ENCODE peak calls at places on chromosomes 11 and 22, in eight cellular contexts. G is HS-5, V is NCI-H1930, D is fibroblast of pulmonary artery, Z is activated T-helper 1 cell treated with Interleukin-2 at 50 U/mL for 16 hours, Y is GM12865, U is T-helper 1 cell, N is HEK293T. F is an unnamed sample.

GRCh38 chr11:48109046-48109666 is 107.5 kb upstream of the OR4B1 start:
- DNase-seq in G (peak), V (no peak), D (peak), Z (no peak), Y (peak), U (no peak), N (peak), F (no peak)

GRCh38 chr11:33835143-33835878 is 56.6 kb downstream of the LMO2 start:
- DNase-seq in G (peak), V (no peak), D (peak), Z (no peak), Y (peak), U (no peak), N (no peak), F (no peak)

GRCh38 chr11:119504366-119504765 is 81.4 kb upstream of the THY1 start:
- DNase-seq in G (no peak), V (no peak), D (no peak), Z (no peak), Y (no peak), U (no peak), N (no peak), F (no peak)

GRCh38 chr22:37344735-37345462 is 62.6 kb downstream of the CYTH4 start:
- DNase-seq in G (no peak), V (no peak), D (no peak), Z (no peak), Y (no peak), U (no peak), N (no peak), F (no peak)

GRCh38 chr11:102171101-102171500 is 60.9 kb downstream of the YAP1 start:
- DNase-seq in G (peak), V (no peak), D (peak), Z (no peak), Y (no peak), U (no peak), N (no peak), F (no peak)

GRCh38 chr11:1727088-1727690 is 23.2 kb downstream of the IFITM10 start:
- DNase-seq in G (no peak), V (no peak), D (no peak), Z (no peak), Y (no peak), U (no peak), N (no peak), F (no peak)

GRCh38 chr22:28019360-28019759 is 100.3 kb upstream of the PITPNB start:
- DNase-seq in G (no peak), V (no peak), D (no peak), Z (no peak), Y (no peak), U (no peak), N (no peak), F (no peak)

GRCh38 chr11:45751430-45751829 is 53.5 kb upstream of the SLC35C1 start:
- DNase-seq in G (no peak), V (no peak), D (no peak), Z (no peak), Y (no peak), U (no peak), N (no peak), F (no peak)

GRCh38 chr11:68008381-68009337 is 1.5 kb upstream of the ALDH3B1 start:
- DNase-seq in G (no peak), V (no peak), D (no peak), Z (no peak), Y (no peak), U (no peak), N (no peak), F (no peak)

GRCh38 chr11:76806131-76806530 is 23.0 kb downstream of the TSKU start:
- DNase-seq in G (no peak), V (no peak), D (no peak), Z (no peak), Y (no peak), U (no peak), N (no peak), F (no peak)

GRCh38 chr11:128757235-128757711 is 63.4 kb downstream of the FLI1 start:
- DNase-seq in G (no peak), V (no peak), D (peak), Z (peak), Y (peak), U (peak), N (peak), F (no peak)

GRCh38 chr11:12027844-12028243 is 19.4 kb upstream of the DKK3 start:
- DNase-seq in G (no peak), V (no peak), D (no peak), Z (no peak), Y (no peak), U (no peak), N (no peak), F (no peak)

GRCh38 chr22:44990328-44990727 is 19.5 kb downstream of the PHF21B start:
- DNase-seq in G (no peak), V (no peak), D (no peak), Z (no peak), Y (no peak), U (no peak), N (no peak), F (no peak)

GRCh38 chr22:48897959-48898358 is 929.7 kb downstream of the BRD1 start:
- DNase-seq in G (no peak), V (no peak), D (no peak), Z (no peak), Y (no peak), U (no peak), N (no peak), F (no peak)

GRCh38 chr11:2529636-2530035 is 84.8 kb downstream of the KCNQ1 start:
- DNase-seq in G (no peak), V (no peak), D (no peak), Z (no peak), Y (no peak), U (no peak), N (no peak), F (no peak)

GRCh38 chr11:128026596-128026995 is 560.8 kb downstream of the ETS1 start:
- DNase-seq in G (peak), V (no peak), D (peak), Z (no peak), Y (no peak), U (no peak), N (no peak), F (no peak)

GRCh38 chr11:62195945-62196344 is 5.9 kb downstream of the SCGB1D1 start:
- DNase-seq in G (no peak), V (no peak), D (no peak), Z (no peak), Y (no peak), U (no peak), N (no peak), F (no peak)

GRCh38 chr11:100831929-100832480 is 144.9 kb downstream of the ARHGAP42 start:
- DNase-seq in G (no peak), V (no peak), D (no peak), Z (no peak), Y (no peak), U (no peak), N (no peak), F (no peak)

GRCh38 chr11:111652184-111652583 is 49.9 kb downstream of the SIK2 start:
- DNase-seq in G (no peak), V (no peak), D (peak), Z (no peak), Y (no peak), U (no peak), N (no peak), F (no peak)